ENCODE peak calls at places on chromosomes 6 and 20, in eight cellular contexts. X, N, E, O, J, P, Z and M are unnamed samples.

GRCh38 chr20:44038681-44039123 is 124.0 kb downstream of the TOX2 start:
- DNase-seq in E (no peak), N (no peak), Z (no peak), J (no peak), P (no peak), X (no peak), O (no peak), M (peak; percentile 48)

GRCh38 chr20:35129647-35130069 is 17.5 kb downstream of the EDEM2 start:
- DNase-seq in X (no peak), N (no peak), J (no peak), Z (no peak), P (no peak), E (no peak), O (no peak), M (no peak)

GRCh38 chr20:53547664-53548239 is 45.9 kb downstream of the ZNF217 start:
- DNase-seq in N (no peak), E (peak; percentile 20), O (no peak), J (peak; percentile 62), Z (peak; percentile 21), P (peak; percentile 63), X (no peak), M (peak; percentile 68)

GRCh38 chr6:156752666-156753301 is 24.4 kb upstream of the ARID1B start:
- DNase-seq in X (no peak), N (no peak), Z (no peak), P (peak; percentile 78), J (no peak), O (no peak), E (no peak), M (no peak)

GRCh38 chr20:50246367-50247195 is 56.0 kb downstream of the CEBPB start:
- DNase-seq in Z (no peak), P (no peak), E (no peak), N (no peak), X (no peak), O (no peak), J (no peak), M (no peak)

GRCh38 chr20:13286052-13286451 is 65.0 kb downstream of the ISM1 start:
- DNase-seq in J (no peak), X (no peak), Z (no peak), O (no peak), E (no peak), P (no peak), N (no peak), M (no peak)

GRCh38 chr6:106967936-106968555 is 6.5 kb downstream of the CD24 start:
- DNase-seq in E (no peak), N (no peak), X (no peak), Z (no peak), J (no peak), P (no peak), O (no peak), M (no peak)

GRCh38 chr6:44133003-44133931 is 5.9 kb downstream of the TMEM63B start:
- DNase-seq in E (no peak), X (peak; percentile 43), Z (peak; percentile 6), O (no peak), J (peak; percentile 8), P (no peak), N (no peak), M (no peak)

GRCh38 chr6:155495011-155495768 is 39.6 kb upstream of the NOX3 start:
- DNase-seq in E (peak; percentile 79), Z (no peak), P (peak; percentile 10), O (no peak), N (no peak), X (peak; percentile 47), J (no peak), M (no peak)

GRCh38 chr6:85191656-85192055 is 258.2 kb upstream of the NT5E start:
- DNase-seq in E (no peak), X (no peak), P (no peak), O (no peak), J (no peak), N (no peak), Z (no peak), M (no peak)

GRCh38 chr20:16337707-16338106 is 235.5 kb downstream of the KIF16B start:
- DNase-seq in N (no peak), X (no peak), O (no peak), P (no peak), E (no peak), Z (no peak), J (no peak), M (no peak)

GRCh38 chr6:30424549-30424948 is 64.8 kb upstream of the HLA-E start:
- DNase-seq in Z (no peak), J (no peak), N (no peak), E (no peak), O (no peak), X (no peak), P (no peak), M (no peak)

GRCh38 chr6:71349395-71349794 is 60.8 kb downstream of the OGFRL1 start:
- DNase-seq in N (no peak), J (no peak), P (peak; percentile 61), X (no peak), E (no peak), O (no peak), Z (no peak), M (no peak)

GRCh38 chr6:166121721-166122120 is 45.9 kb downstream of the TBXT start:
- DNase-seq in Z (no peak), P (no peak), X (no peak), E (no peak), J (no peak), N (no peak), O (no peak), M (no peak)

GRCh38 chr20:43904195-43904594 is 10.5 kb upstream of the TOX2 start:
- DNase-seq in O (no peak), X (no peak), E (no peak), J (no peak), Z (no peak), N (no peak), P (no peak), M (no peak)

GRCh38 chr6:99393366-99393697 is 663 bp downstream of the COQ3 start:
- DNase-seq in Z (no peak), X (no peak), J (no peak), N (no peak), E (no peak), O (no peak), P (no peak), M (no peak)

GRCh38 chr20:40251284-40251932 is 437.6 kb downstream of the MAFB start:
- DNase-seq in X (no peak), P (peak; percentile 15), Z (no peak), E (no peak), O (no peak), N (no peak), J (peak; percentile 17), M (no peak)

GRCh38 chr6:9623228-9623832 is 791.5 kb downstream of the TFAP2A start:
- DNase-seq in J (no peak), P (no peak), E (no peak), Z (no peak), N (no peak), O (no peak), X (no peak), M (no peak)

GRCh38 chr20:62346398-62347150 is 20.5 kb downstream of the LAMA5 start:
- DNase-seq in Z (no peak), O (no peak), P (no peak), J (no peak), X (peak; percentile 10), N (no peak), E (no peak), M (no peak)

GRCh38 chr20:23245553-23246128 is 105.0 kb upstream of the NXT1 start:
- DNase-seq in E (no peak), N (no peak), P (peak; percentile 22), O (no peak), X (peak; percentile 73), Z (no peak), J (peak; percentile 32), M (no peak)

GRCh38 chr6:144334150-144334708 is 49.1 kb downstream of the UTRN start:
- DNase-seq in N (peak; percentile 62), Z (no peak), E (no peak), J (no peak), O (peak; percentile 39), X (no peak), P (peak; percentile 68), M (no peak)

GRCh38 chr6:42462474-42462972 is 10.8 kb upstream of the TRERF1 start:
- DNase-seq in P (no peak), O (no peak), X (no peak), E (no peak), Z (no peak), J (no peak), N (no peak), M (no peak)

GRCh38 chr20:44702776-44703175 is 12.4 kb upstream of the CCN5 start:
- DNase-seq in O (no peak), J (no peak), P (peak; percentile 48), E (peak; percentile 97), X (peak; percentile 91), N (no peak), Z (peak; percentile 27), M (no peak)

GRCh38 chr6:160462551-160463109 is 114.5 kb downstream of the SLC22A3 start:
- DNase-seq in E (peak; percentile 83), X (no peak), Z (no peak), O (peak; percentile 23), J (no peak), P (peak; percentile 2), N (peak; percentile 59), M (no peak)

GRCh38 chr20:49415005-49415663 is 67.3 kb downstream of the KCNB1 start:
- DNase-seq in N (no peak), O (no peak), J (no peak), P (no peak), X (no peak), Z (no peak), E (no peak), M (no peak)

GRCh38 chr6:29747688-29748250 is 24.5 kb downstream of the HLA-F start:
- DNase-seq in Z (no peak), N (no peak), O (no peak), P (no peak), E (no peak), X (no peak), J (no peak), M (no peak)

GRCh38 chr6:28683945-28684538 is 158.4 kb downstream of the GPX5 start:
- DNase-seq in N (no peak), E (no peak), Z (no peak), X (no peak), P (peak; percentile 65), J (peak; percentile 46), O (no peak), M (peak; percentile 5)

GRCh38 chr6:108968325-108968724 is 120.1 kb downstream of the ARMC2 start:
- DNase-seq in X (no peak), E (no peak), P (no peak), Z (no peak), O (no peak), N (no peak), J (no peak), M (no peak)

GRCh38 chr6:109053285-109053684 is 41.4 kb downstream of the SESN1 start:
- DNase-seq in P (no peak), N (no peak), J (no peak), O (no peak), X (no peak), Z (no peak), E (no peak), M (no peak)

GRCh38 chr6:168928012-168928411 is 325.6 kb downstream of the THBS2 start:
- DNase-seq in Z (no peak), N (no peak), E (no peak), O (no peak), P (no peak), J (no peak), X (no peak), M (no peak)

GRCh38 chr20:38218566-38218885 is 42.0 kb downstream of the KIAA1755 start:
- DNase-seq in N (no peak), P (no peak), O (no peak), Z (no peak), X (no peak), E (no peak), J (no peak), M (no peak)

GRCh38 chr20:14997791-14998190 is 660.4 kb upstream of the FLRT3 start:
- DNase-seq in X (no peak), J (no peak), O (no peak), Z (no peak), E (peak; percentile 51), N (no peak), P (no peak), M (no peak)

GRCh38 chr6:54008589-54008988 is 102.7 kb upstream of the MLIP start:
- DNase-seq in P (no peak), E (no peak), O (no peak), J (no peak), X (no peak), N (no peak), Z (no peak), M (no peak)

GRCh38 chr20:49579195-49579594 is 11.3 kb upstream of the PTGIS start:
- DNase-seq in E (no peak), J (no peak), N (no peak), X (no peak), P (no peak), Z (no peak), O (no peak), M (no peak)